ENCODE peak calls at places on chromosomes 16 and 17, in nine cellular contexts. C, S, V, A, Y, P, T, U and W are unnamed samples.

GRCh38 chr16:85984211-85984880 is 85.4 kb downstream of the IRF8 start:
- DNase-seq in V (no peak), Y (no peak), P (no peak), U (no peak), C (no peak), S (no peak), A (no peak), T (no peak), W (peak)

GRCh38 chr16:10520869-10521578 is 59.4 kb downstream of the EMP2 start:
- DNase-seq in A (no peak), C (no peak), Y (no peak), S (no peak), P (no peak), U (no peak), V (no peak), T (no peak), W (no peak)

GRCh38 chr17:28949185-28950016 is 1.9 kb downstream of the PHF12 start:
- DNase-seq in P (no peak), T (peak), V (peak), A (peak), U (peak), Y (peak), S (peak), C (peak), W (peak)

GRCh38 chr16:5918553-5919127 is 821.0 kb upstream of the EEF2KMT start:
- DNase-seq in U (peak), V (no peak), S (no peak), Y (no peak), A (no peak), T (no peak), C (no peak), P (no peak), W (no peak)

GRCh38 chr17:47873200-47874090 is 22.5 kb upstream of the SP6 start:
- DNase-seq in V (no peak), A (no peak), S (no peak), C (no peak), P (no peak), Y (no peak), U (no peak), T (no peak), W (no peak)

GRCh38 chr17:51372345-51373004 is 112.1 kb downstream of the UTP18 start:
- DNase-seq in S (peak), V (peak), A (peak), P (no peak), U (peak), T (peak), Y (no peak), C (peak), W (no peak)

GRCh38 chr16:27841911-27842310 is 221.6 kb downstream of the GSG1L start:
- DNase-seq in V (no peak), P (no peak), C (no peak), U (no peak), S (no peak), T (no peak), A (no peak), Y (no peak), W (no peak)

GRCh38 chr16:68892898-68893297 is 49.6 kb downstream of the TANGO6 start:
- DNase-seq in V (no peak), C (no peak), A (no peak), U (no peak), P (no peak), S (no peak), Y (no peak), T (no peak), W (no peak)

GRCh38 chr17:73630531-73630930 is 13.7 kb downstream of the SDK2 start:
- DNase-seq in P (no peak), T (no peak), U (peak), V (no peak), C (no peak), A (no peak), Y (no peak), S (no peak), W (no peak)

GRCh38 chr16:67860589-67861398 is 12.1 kb upstream of the EDC4 start:
- DNase-seq in V (no peak), U (no peak), Y (no peak), T (peak), C (no peak), S (no peak), P (no peak), A (no peak), W (no peak)

GRCh38 chr16:48165961-48166578 is 10.3 kb upstream of the ABCC12 start:
- DNase-seq in U (no peak), T (no peak), V (peak), P (no peak), C (peak), Y (no peak), A (no peak), S (no peak), W (no peak)

GRCh38 chr16:88649924-88650748 is 717 bp downstream of the CYBA start:
- DNase-seq in A (no peak), P (no peak), S (no peak), U (peak), Y (no peak), C (peak), T (no peak), V (no peak), W (peak)

GRCh38 chr16:50273888-50274770 is 7.8 kb downstream of the ADCY7 start:
- DNase-seq in U (no peak), C (no peak), Y (no peak), A (no peak), S (no peak), V (no peak), P (no peak), T (no peak), W (peak)

GRCh38 chr17:6427284-6427781 is 7.6 kb downstream of the AIPL1 start:
- DNase-seq in S (no peak), P (no peak), T (peak), A (no peak), C (peak), Y (no peak), U (no peak), V (peak), W (no peak)
- TF ChIP-seq CTCF in S (peak), P (no peak), T (no peak), A (peak), C (no peak), Y (no peak), U (no peak), V (peak), W (no peak)

DNA sequence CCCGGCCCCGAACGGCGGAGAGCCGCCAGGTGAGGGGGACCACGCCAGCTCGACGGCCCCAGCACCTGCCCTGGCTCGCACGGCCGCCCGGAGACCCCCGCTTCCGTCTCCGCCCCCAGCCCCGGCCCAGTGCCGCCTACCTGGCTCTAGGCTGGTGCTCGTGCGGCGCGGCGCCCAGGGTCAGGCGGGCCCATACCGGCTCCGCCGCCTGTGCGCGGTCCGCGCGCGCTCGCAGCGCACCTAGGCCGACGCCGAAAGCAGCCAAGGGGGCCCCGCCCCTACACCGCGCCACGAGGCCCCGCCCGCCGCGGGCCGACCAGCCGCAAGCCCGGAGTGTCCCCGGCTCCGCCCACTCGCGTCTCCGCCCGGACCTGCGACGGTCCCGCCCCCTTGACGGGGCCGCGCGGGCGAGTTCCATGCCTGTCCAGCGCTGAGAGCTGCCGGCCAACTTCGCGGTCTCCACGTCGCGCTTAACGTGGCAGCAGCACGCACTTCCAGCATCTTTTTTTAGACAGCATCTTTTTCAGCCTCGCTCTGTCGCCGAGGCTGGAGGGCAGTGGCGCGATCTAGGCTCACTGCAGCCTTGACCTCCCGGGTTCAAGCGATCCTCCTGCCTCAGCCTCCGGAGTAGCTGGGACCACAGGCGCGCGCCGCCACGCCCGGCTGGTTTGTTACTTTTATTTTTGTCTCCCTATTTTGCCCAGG is at the start of gene SLC25A39:
- DNase-seq in Y (peak), U (peak), V (peak), P (peak), T (peak), S (peak), A (peak), C (peak), W (peak)
- TF ChIP-seq CTCF in Y (no peak), U (no peak), V (no peak), P (no peak), T (no peak), S (no peak), A (no peak), C (no peak), W (no peak)

GRCh38 chr17:33200587-33200986 is 92.5 kb downstream of the ASIC2 start:
- DNase-seq in C (no peak), P (peak), V (no peak), S (no peak), A (peak), T (peak), U (no peak), Y (no peak), W (no peak)

GRCh38 chr17:33202796-33203195 is 90.3 kb downstream of the ASIC2 start:
- DNase-seq in Y (no peak), P (no peak), U (no peak), V (no peak), S (no peak), A (no peak), C (no peak), T (no peak), W (no peak)

GRCh38 chr17:33201255-33201654 is 91.8 kb downstream of the ASIC2 start:
- DNase-seq in A (no peak), P (no peak), C (no peak), V (no peak), Y (no peak), U (peak), S (no peak), T (no peak), W (no peak)

GRCh38 chr17:33200116-33200515 is 93.0 kb downstream of the ASIC2 start:
- DNase-seq in C (no peak), T (peak), S (no peak), V (no peak), Y (no peak), P (peak), A (no peak), U (no peak), W (no peak)

DNA sequence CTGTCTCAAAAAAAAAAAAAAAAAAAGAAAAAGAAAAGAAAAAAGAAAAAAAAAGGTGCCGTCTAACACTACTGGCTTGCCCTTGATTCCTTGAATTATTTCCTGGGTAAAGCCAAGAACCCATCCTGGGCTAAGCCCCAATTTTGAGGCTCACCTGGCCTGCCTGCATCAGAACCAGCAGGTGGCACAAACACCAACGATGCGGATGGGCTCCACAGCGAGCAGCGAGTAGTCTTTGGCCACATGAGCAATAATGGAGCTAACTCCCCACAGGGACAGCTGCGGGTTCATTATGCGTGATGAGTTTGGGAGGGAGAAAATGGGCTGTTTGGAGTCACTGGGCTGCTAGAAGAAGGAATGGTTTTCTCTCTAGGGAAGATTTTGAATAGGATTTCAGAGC is 91.1 kb downstream of the ASIC2 start:
- DNase-seq in C (no peak), T (no peak), Y (no peak), S (no peak), U (peak), V (no peak), P (no peak), A (no peak), W (no peak)
- TF ChIP-seq CTCF in C (no peak), T (no peak), Y (no peak), S (no peak), U (no peak), V (no peak), P (no peak), A (no peak), W (no peak)

DNA sequence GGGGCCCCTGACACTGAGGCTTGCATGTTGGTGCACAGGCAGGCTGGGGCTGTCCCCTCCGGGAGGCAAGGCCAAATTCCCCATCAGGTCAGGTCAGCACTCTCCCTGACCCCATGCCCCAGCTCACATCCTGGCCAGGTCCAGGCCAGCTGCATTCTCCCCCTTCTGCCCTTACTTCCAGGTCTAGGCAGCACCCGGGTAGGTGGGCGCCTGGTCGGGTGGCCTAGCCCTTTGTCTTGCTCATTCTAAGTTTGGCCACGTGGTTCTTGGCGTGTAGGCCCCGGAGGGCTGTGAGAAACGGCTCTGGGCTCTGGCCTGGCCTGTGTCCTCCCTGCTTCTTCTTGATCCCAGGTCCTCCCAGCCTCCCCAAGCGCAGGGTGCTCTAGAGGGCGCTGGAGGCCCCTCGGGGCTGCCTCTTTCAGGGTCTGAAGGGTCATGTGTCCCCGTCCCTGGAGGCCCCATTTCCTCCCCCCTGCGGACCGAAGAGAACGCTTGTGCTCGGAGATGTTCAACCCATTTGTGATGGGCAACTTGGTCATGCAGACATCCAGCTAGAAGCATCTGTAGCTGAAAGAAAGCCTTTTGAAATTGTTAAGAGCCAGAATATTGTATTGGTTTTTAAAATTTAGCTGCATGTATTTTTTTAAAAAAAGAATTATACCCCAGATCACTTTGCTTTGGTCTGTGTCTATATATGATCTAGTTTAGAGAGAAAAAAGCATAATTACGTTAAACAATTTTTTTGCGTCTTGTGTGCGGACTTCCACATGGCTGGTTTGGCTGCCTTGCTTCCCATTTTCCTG is 6.7 kb downstream of the BAHCC1 start:
- DNase-seq in U (peak), A (peak), V (no peak), P (no peak), Y (no peak), S (no peak), T (peak), C (peak), W (no peak)
- TF ChIP-seq CTCF in U (peak), A (peak), V (peak), P (peak), Y (no peak), S (peak), T (peak), C (peak), W (no peak)

GRCh38 chr17:44222112-44222869 is 2.8 kb upstream of the UBTF start:
- DNase-seq in S (peak), C (peak), A (peak), T (peak), Y (peak), U (peak), V (peak), P (no peak), W (peak)
- TF ChIP-seq CTCF in S (no peak), C (peak), A (peak), T (no peak), Y (no peak), U (peak), V (peak), P (no peak), W (no peak)

DNA sequence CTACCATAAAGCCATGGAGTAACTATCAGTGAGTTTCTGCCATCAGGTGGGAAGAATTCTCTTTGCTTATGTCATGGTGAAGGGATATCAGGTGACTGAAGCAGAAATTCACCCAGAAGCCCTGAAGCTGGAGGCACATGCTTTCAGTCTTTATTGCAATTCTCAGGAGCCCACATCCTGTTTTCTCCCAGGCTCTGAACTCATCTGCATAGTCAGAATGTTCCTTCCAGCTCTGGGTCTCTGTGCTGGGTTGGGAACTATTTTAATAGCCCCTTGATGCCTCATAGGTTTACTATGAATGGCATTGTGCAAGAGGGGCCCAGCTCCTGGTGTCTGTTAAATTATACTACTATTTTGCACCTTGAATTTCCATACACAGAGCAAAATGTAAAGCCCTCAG is 198.4 kb upstream of the SOX9 start:
- DNase-seq in P (peak), Y (no peak), C (peak), V (peak), A (no peak), U (no peak), S (no peak), T (peak), W (no peak)
- TF ChIP-seq CTCF in P (no peak), Y (no peak), C (no peak), V (no peak), A (no peak), U (no peak), S (no peak), T (no peak), W (no peak)

GRCh38 chr17:58865301-58865700 is 109.6 kb downstream of the PPM1E start:
- DNase-seq in U (no peak), T (no peak), P (no peak), Y (no peak), A (no peak), V (no peak), S (no peak), C (no peak), W (no peak)

GRCh38 chr17:58875261-58875660 is 119.6 kb downstream of the PPM1E start:
- DNase-seq in Y (no peak), U (no peak), T (no peak), P (no peak), V (no peak), S (no peak), A (no peak), C (no peak), W (no peak)

GRCh38 chr17:58873926-58874325 is 118.3 kb downstream of the PPM1E start:
- DNase-seq in S (no peak), Y (no peak), T (no peak), A (no peak), U (no peak), C (no peak), P (no peak), V (no peak), W (no peak)

DNA sequence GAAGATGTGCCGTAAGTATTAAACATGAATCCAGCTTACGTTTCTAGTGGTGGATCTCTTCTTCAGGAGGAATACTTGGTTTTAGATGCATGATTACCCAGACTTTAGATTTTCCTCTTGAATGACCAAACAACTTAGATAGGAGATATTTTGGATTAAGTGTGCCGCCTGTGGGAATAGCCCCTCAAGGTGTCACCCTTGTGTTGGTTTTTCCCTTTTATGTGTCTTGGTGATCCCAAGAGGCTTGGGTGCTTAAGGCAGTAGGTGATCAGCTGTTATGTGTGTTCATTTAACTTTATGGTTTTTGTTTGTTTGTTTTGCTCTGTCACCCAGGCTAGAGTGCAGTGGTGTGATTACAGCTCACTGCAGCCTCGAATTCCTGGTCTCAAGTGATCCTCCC is 115.1 kb downstream of the PPM1E start:
- DNase-seq in P (no peak), Y (no peak), C (peak), T (peak), A (no peak), S (no peak), U (no peak), V (no peak), W (no peak)
- TF ChIP-seq CTCF in P (no peak), Y (no peak), C (no peak), T (no peak), A (no peak), S (no peak), U (no peak), V (no peak), W (no peak)

GRCh38 chr17:38867179-38867994 is 2.5 kb upstream of the LASP1 start:
- DNase-seq in A (peak), Y (peak), V (peak), S (peak), P (no peak), U (peak), C (peak), T (peak), W (peak)

GRCh38 chr17:38868095-38868967 is 1.5 kb upstream of the LASP1 start:
- DNase-seq in U (peak), T (peak), V (no peak), C (peak), A (peak), S (peak), P (no peak), Y (no peak), W (no peak)

GRCh38 chr17:38861399-38861843 is 7.9 kb upstream of the RPL23 start:
- DNase-seq in T (peak), C (no peak), P (no peak), A (peak), U (no peak), Y (no peak), S (no peak), V (no peak), W (no peak)

GRCh38 chr17:38868968-38869646 is 751 bp upstream of the LASP1 start:
- DNase-seq in C (peak), P (no peak), U (peak), A (peak), S (peak), V (peak), Y (peak), T (peak), W (peak)

GRCh38 chr17:38864636-38865398 is 5.0 kb upstream of the LASP1 start:
- DNase-seq in V (peak), P (no peak), S (no peak), A (no peak), Y (no peak), C (peak), U (peak), T (peak), W (no peak)
- TF ChIP-seq CTCF in V (peak), P (peak), S (no peak), A (peak), Y (no peak), C (peak), U (peak), T (peak), W (no peak)